ENCODE peak calls at places on chromosomes 3 and 15, in four cellular contexts. One of them, this sample, is unnamed.

GRCh38 chr3:186514296-186515002 is 29.7 kb downstream of the CRYGS start:
- DNase-seq in T-helper 2 cell: no peak
- DNase-seq in EH: no peak
- DNase-seq in AG09319: no peak
- DNase-seq in this sample: no peak

GRCh38 chr3:177358085-177358967 is 161.0 kb upstream of the TBL1XR1 start:
- DNase-seq in T-helper 2 cell: peak; percentile 87
- DNase-seq in EH: peak; percentile 58
- DNase-seq in AG09319: peak; percentile 63
- DNase-seq in this sample: peak; percentile 71

GRCh38 chr3:4409415-4409814 is 57.7 kb downstream of the SUMF1 start:
- DNase-seq in T-helper 2 cell: no peak
- DNase-seq in EH: no peak
- DNase-seq in AG09319: no peak
- DNase-seq in this sample: no peak

GRCh38 chr3:58157649-58158048 is 53.1 kb downstream of the DNASE1L3 start:
- DNase-seq in T-helper 2 cell: no peak
- DNase-seq in EH: no peak
- DNase-seq in AG09319: no peak
- DNase-seq in this sample: no peak

GRCh38 chr3:48034000-48034516 is 17.8 kb upstream of the MAP4 start:
- DNase-seq in T-helper 2 cell: no peak
- DNase-seq in EH: peak; percentile 89
- DNase-seq in AG09319: no peak
- DNase-seq in this sample: peak; percentile 70

GRCh38 chr3:15899438-15899837 is 101.7 kb upstream of the ANKRD28 start:
- DNase-seq in T-helper 2 cell: no peak
- DNase-seq in EH: peak; percentile 73
- DNase-seq in AG09319: peak; percentile 8
- DNase-seq in this sample: no peak

GRCh38 chr15:38588672-38589071 is 24.1 kb upstream of the RASGRP1 start:
- DNase-seq in T-helper 2 cell: no peak
- DNase-seq in EH: peak; percentile 33
- DNase-seq in AG09319: no peak
- DNase-seq in this sample: no peak

GRCh38 chr3:189726277-189726676 is 95.1 kb downstream of the TP63 start:
- DNase-seq in T-helper 2 cell: no peak
- DNase-seq in EH: no peak
- DNase-seq in AG09319: no peak
- DNase-seq in this sample: no peak

GRCh38 chr3:17372811-17373210 is 369.6 kb downstream of the TBC1D5 start:
- DNase-seq in T-helper 2 cell: no peak
- DNase-seq in EH: peak; percentile 20
- DNase-seq in AG09319: no peak
- DNase-seq in this sample: no peak

GRCh38 chr15:94582368-94582767 is 351.0 kb downstream of the MCTP2 start:
- DNase-seq in T-helper 2 cell: no peak
- DNase-seq in EH: no peak
- DNase-seq in AG09319: no peak
- DNase-seq in this sample: no peak

GRCh38 chr3:65946438-65946837 is 92.3 kb downstream of the MAGI1 start:
- DNase-seq in T-helper 2 cell: no peak
- DNase-seq in EH: no peak
- DNase-seq in AG09319: no peak
- DNase-seq in this sample: peak; percentile 49

GRCh38 chr15:100468265-100468664 is 60.5 kb downstream of the CERS3 start:
- DNase-seq in T-helper 2 cell: no peak
- DNase-seq in EH: peak; percentile 3
- DNase-seq in AG09319: no peak
- DNase-seq in this sample: no peak

GRCh38 chr15:80059786-80060489 is 462 bp downstream of the ZFAND6 start:
- DNase-seq in T-helper 2 cell: no peak
- DNase-seq in EH: peak; percentile 41
- DNase-seq in AG09319: no peak
- DNase-seq in this sample: no peak

GRCh38 chr15:75904241-75904631 is 558 bp downstream of the FBXO22 start:
- DNase-seq in T-helper 2 cell: no peak
- DNase-seq in EH: peak; percentile 50
- DNase-seq in AG09319: no peak
- DNase-seq in this sample: no peak

GRCh38 chr3:172965256-172965655 is 175.8 kb downstream of the SPATA16 start:
- DNase-seq in T-helper 2 cell: no peak
- DNase-seq in EH: peak; percentile 45
- DNase-seq in AG09319: no peak
- DNase-seq in this sample: no peak

GRCh38 chr3:112814256-112814655 is 32.4 kb downstream of the CD200R1L start:
- DNase-seq in T-helper 2 cell: no peak
- DNase-seq in EH: peak; percentile 79
- DNase-seq in AG09319: peak; percentile 59
- DNase-seq in this sample: no peak

GRCh38 chr3:51779137-51779536 is at the start of gene IQCF6:
- DNase-seq in T-helper 2 cell: no peak
- DNase-seq in EH: no peak
- DNase-seq in AG09319: no peak
- DNase-seq in this sample: no peak

GRCh38 chr3:98730338-98730737 is 32.8 kb upstream of the ST3GAL6 start:
- DNase-seq in T-helper 2 cell: no peak
- DNase-seq in EH: no peak
- DNase-seq in AG09319: no peak
- DNase-seq in this sample: no peak

GRCh38 chr3:159855599-159856495 is 132.8 kb upstream of the IL12A start:
- DNase-seq in T-helper 2 cell: no peak
- DNase-seq in EH: peak; percentile 55
- DNase-seq in AG09319: no peak
- DNase-seq in this sample: no peak

GRCh38 chr15:20348900-20349773 is 192.5 kb downstream of the GOLGA6L6 start:
- DNase-seq in T-helper 2 cell: no peak
- DNase-seq in EH: no peak
- DNase-seq in AG09319: no peak
- DNase-seq in this sample: no peak

GRCh38 chr3:148158210-148158609 is 539.5 kb upstream of the AGTR1 start:
- DNase-seq in T-helper 2 cell: no peak
- DNase-seq in EH: peak; percentile 64
- DNase-seq in AG09319: no peak
- DNase-seq in this sample: no peak

GRCh38 chr15:66993874-66994696 is 71.3 kb upstream of the SMAD3 start:
- DNase-seq in T-helper 2 cell: no peak
- DNase-seq in EH: no peak
- DNase-seq in AG09319: no peak
- DNase-seq in this sample: no peak

GRCh38 chr15:100818927-100819326 is 60.7 kb upstream of the ALDH1A3 start:
- DNase-seq in T-helper 2 cell: no peak
- DNase-seq in EH: peak; percentile 84
- DNase-seq in AG09319: peak; percentile 65
- DNase-seq in this sample: no peak

GRCh38 chr3:184284696-184285095 is 8.9 kb downstream of the ECE2 start:
- DNase-seq in T-helper 2 cell: no peak
- DNase-seq in EH: peak; percentile 85
- DNase-seq in AG09319: no peak
- DNase-seq in this sample: peak; percentile 64

GRCh38 chr15:76339302-76340197 is 3.0 kb downstream of the ISL2 start:
- DNase-seq in T-helper 2 cell: no peak
- DNase-seq in EH: peak; percentile 59
- DNase-seq in AG09319: no peak
- DNase-seq in this sample: no peak

GRCh38 chr3:14532691-14533456 is 7.3 kb downstream of the GRIP2 start:
- DNase-seq in T-helper 2 cell: no peak
- DNase-seq in EH: peak; percentile 6
- DNase-seq in AG09319: no peak
- DNase-seq in this sample: no peak

GRCh38 chr3:182814419-182815160 is 21.3 kb downstream of the ATP11B start:
- DNase-seq in T-helper 2 cell: no peak
- DNase-seq in EH: no peak
- DNase-seq in AG09319: no peak
- DNase-seq in this sample: no peak